ENCODE peak calls at places on chromosomes 3 and 15, in six cellular contexts. W is HepG2, L is GM12878, A is GM12892, H is H1, M is SK-N-SH. F is an unnamed sample.

GRCh38 chr3:78049501-78049900 is 1009.6 kb downstream of the ROBO2 start:
- DNase-seq in W (no peak), L (no peak), A (no peak), H (no peak), M (no peak), F (no peak)

GRCh38 chr15:50940506-50940905 is 32.0 kb downstream of the AP4E1 start:
- DNase-seq in W (peak), L (no peak), A (no peak), H (no peak), M (no peak), F (no peak)

GRCh38 chr15:93043621-93044300 is 45.2 kb downstream of the RGMA start:
- DNase-seq in W (no peak), L (no peak), A (no peak), H (no peak), M (no peak), F (no peak)

GRCh38 chr15:90001062-90001682 is at the start of gene ZNF710:
- DNase-seq in W (no peak), L (no peak), A (peak), H (no peak), M (peak), F (peak)

GRCh38 chr3:185362850-185363661 is at the start of gene MAP3K13:
- DNase-seq in W (peak), L (peak), A (peak), H (peak), M (peak), F (peak)

GRCh38 chr15:37616215-37616614 is 318.2 kb upstream of the TMCO5A start:
- DNase-seq in W (no peak), L (no peak), A (no peak), H (no peak), M (no peak), F (no peak)

GRCh38 chr15:91751611-91752010 is 101.9 kb upstream of the SLCO3A1 start:
- DNase-seq in W (no peak), L (no peak), A (no peak), H (no peak), M (no peak), F (no peak)

GRCh38 chr3:139935071-139935865 is at the start of gene CLSTN2:
- DNase-seq in W (no peak), L (no peak), A (peak), H (no peak), M (peak), F (peak)

GRCh38 chr15:71612869-71613268 is 197.5 kb upstream of the NR2E3 start:
- DNase-seq in W (no peak), L (no peak), A (no peak), H (no peak), M (no peak), F (no peak)

GRCh38 chr15:58521293-58521991 is 89.7 kb downstream of the LIPC start:
- DNase-seq in W (peak), L (no peak), A (no peak), H (peak), M (no peak), F (no peak)

GRCh38 chr15:82307714-82308081 is 41.6 kb downstream of the GOLGA6L10 start:
- DNase-seq in W (no peak), L (no peak), A (no peak), H (no peak), M (no peak), F (no peak)

GRCh38 chr3:157201648-157202278 is 41.8 kb upstream of the CCNL1 start:
- DNase-seq in W (peak), L (no peak), A (peak), H (no peak), M (peak), F (peak)

GRCh38 chr3:55487376-55488241 is 503 bp upstream of the WNT5A start:
- DNase-seq in W (no peak), L (no peak), A (no peak), H (no peak), M (peak), F (no peak)

DNA sequence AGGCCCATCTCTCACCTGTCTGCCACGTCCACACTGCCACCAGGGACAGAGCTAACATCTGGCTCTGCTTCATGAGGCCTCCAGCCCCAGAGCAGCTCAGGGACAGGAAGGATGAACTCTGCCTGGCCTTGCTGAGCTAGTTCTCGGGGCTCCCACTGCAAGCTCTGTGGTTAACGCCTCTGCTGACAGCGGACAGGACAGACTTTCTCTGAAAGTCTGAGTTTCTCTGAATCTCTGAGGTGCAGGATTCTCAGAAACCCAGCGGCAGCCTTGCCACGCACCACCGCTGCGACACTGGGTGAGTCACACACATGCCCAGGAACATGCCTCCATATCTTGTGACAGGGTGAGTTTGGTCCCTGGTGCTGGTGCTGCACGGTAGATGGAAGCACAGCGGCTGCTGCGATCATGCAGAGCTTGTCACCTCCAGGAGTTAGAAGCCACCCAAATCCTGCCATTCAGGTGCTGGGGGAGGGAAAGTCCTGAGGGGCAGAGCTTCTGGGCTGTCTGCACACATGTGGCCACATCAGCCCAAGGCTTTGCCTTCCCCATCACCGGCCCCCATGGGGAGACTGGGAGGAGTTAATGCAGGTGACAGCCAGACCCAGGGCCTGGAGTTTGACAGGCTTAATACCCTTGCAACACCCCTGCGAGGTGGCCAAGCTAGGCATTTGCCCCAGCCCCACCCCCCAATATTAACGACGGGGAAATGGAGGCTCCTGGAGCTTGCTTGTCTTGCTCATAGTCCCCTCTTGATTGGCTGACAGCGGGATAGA is 267.0 kb downstream of the PLCL2 start:
- DNase-seq in W (no peak), L (peak), A (peak), H (no peak), M (no peak), F (peak)
- TF ChIP-seq TAF1 in W (no peak), L (peak), A (no peak), H (no peak), M (no peak), F (no peak)

GRCh38 chr3:159560214-159561004 is 428.2 kb upstream of the IL12A start:
- DNase-seq in W (no peak), L (no peak), A (no peak), H (peak), M (no peak), F (no peak)
- TF ChIP-seq POLR2AphosphoS5 in W (no peak), L (no peak), A (no peak), H (no peak), M (no peak), F (no peak)

DNA sequence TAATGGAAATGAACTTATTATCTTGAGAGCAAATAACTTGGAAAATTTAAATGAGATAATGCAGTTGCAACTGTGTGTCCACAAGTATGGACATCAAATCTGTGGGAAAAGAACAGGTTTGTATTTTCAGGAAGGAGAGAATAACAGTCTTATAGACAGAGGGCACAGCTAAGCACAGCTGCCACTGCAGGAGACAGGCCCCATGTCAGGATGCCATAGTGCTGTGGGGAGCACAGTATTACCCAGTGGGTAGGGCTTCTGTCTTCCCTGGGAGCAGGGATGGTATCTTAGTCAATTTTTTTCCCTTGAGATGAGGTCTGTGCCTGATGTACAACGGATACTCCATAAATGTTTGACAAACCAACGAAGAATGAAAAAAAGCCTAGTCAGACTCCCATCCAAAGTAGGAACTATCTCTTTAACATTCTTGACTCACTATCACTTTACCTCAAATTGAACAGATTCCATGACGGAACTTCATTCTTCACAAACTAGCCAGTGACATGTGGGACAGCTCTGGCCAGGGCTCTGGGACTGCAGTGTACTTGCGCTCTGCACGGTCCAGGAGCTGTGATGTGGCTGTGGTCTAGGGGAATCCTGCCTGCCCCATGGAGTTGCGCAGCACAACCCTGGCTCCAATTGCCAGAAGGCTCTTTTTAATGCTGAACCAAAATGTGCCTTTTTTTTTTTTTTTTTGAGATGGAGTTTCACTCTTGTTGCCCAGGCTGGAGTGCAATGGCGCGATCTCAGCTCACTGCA is 48.3 kb downstream of the PARP14 start:
- DNase-seq in W (no peak), L (no peak), A (no peak), H (no peak), M (no peak), F (no peak)
- TF ChIP-seq TAF1 in W (no peak), L (no peak), A (no peak), H (no peak), M (no peak), F (no peak)

DNA sequence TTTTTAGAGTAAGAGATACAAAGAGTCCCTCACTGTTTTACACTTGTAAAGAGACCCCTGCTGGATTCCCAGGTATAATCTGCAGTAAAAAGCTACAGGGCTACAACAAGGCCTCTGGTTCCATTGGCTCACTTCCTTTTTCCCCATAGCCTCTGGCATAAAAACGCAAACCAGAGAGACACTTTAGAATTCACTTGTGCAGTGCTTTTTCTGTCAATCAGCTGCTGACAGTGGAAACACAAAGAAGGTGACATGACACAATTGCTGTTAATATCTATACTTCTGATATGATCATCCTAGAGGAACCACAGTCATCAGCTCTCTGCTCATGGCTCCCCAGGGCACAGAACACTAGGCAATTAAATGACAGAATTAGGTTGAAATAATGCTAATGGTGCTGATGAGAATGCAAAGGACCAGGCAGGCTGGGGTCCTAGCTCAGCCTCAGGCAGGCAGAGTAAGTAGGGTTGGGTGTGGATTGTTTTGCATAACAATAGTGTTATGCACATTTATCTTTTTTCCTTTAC is 667.9 kb upstream of the CFAP20DC start:
- DNase-seq in W (no peak), L (no peak), A (no peak), H (peak), M (peak), F (no peak)
- TF ChIP-seq POLR2AphosphoS5 in W (no peak), L (no peak), A (no peak), H (no peak), M (no peak), F (no peak)

GRCh38 chr15:74367296-74367854 is at the start of gene CYP11A1:
- DNase-seq in W (no peak), L (no peak), A (no peak), H (no peak), M (no peak), F (no peak)
- TF ChIP-seq TAF1 in W (no peak), L (no peak), A (no peak), H (no peak), M (no peak), F (no peak)

GRCh38 chr15:74592222-74592621 is 23.4 kb upstream of the CLK3 start:
- DNase-seq in W (no peak), L (no peak), A (no peak), H (no peak), M (no peak), F (no peak)
- TF ChIP-seq POLR2AphosphoS5 in W (no peak), L (no peak), A (no peak), H (no peak), M (no peak), F (peak)